ENCODE peak calls at places on chromosome 7, in ten cellular contexts. O is AG09319; S is H9; A is NCI-H1092 treated with DMSO at 0.1 percent for 48 hours; D is stimulated activated CD4-positive, alpha-beta T cell treated with anti-CD3 and anti-CD28 coated beads, TNF-alpha, amount 100 ng/mL, for 24 hours; K is NCI-H1417; R is fibroblast of the aortic adventitia; U is retina; E is non-pigmented ciliary epithelial cell; N is OCI-M1. Z is an unnamed sample.

GRCh38 chr7:81685263-81685868 is 84.5 kb downstream of the HGF start:
- DNase-seq in O (no peak), N (no peak), R (no peak), A (no peak), S (no peak), D (no peak), U (no peak), K (no peak), E (no peak), Z (no peak)

GRCh38 chr7:85175217-85175616 is 11.6 kb downstream of the SEMA3D start:
- DNase-seq in U (no peak), N (no peak), R (peak; percentile 87), K (no peak), E (no peak), O (no peak), A (no peak), D (no peak), S (no peak), Z (peak; percentile 29)

GRCh38 chr7:124033093-124033806 is 383 bp upstream of the TMEM229A start:
- DNase-seq in N (no peak), R (peak; percentile 1), D (no peak), U (peak; percentile 75), A (peak; percentile 25), E (no peak), K (no peak), S (peak; percentile 61), O (no peak), Z (no peak)

GRCh38 chr7:129843365-129843898 is 109.3 kb downstream of the UBE2H start:
- DNase-seq in E (no peak), U (no peak), O (no peak), K (peak; percentile 91), N (no peak), D (no peak), R (no peak), S (peak; percentile 86), A (no peak), Z (peak; percentile 59)

GRCh38 chr7:107119376-107120100 is 49.3 kb upstream of the HBP1 start:
- DNase-seq in S (no peak), D (no peak), R (no peak), U (peak; percentile 25), O (no peak), N (no peak), K (peak; percentile 11), A (no peak), E (no peak), Z (peak; percentile 12)

GRCh38 chr7:89584896-89585295 is 569.4 kb upstream of the STEAP1 start:
- DNase-seq in S (no peak), D (no peak), N (no peak), O (no peak), U (no peak), R (no peak), K (no peak), E (no peak), A (no peak), Z (no peak)

GRCh38 chr7:36755484-36755883 is 31.2 kb upstream of the AOAH start:
- DNase-seq in O (no peak), U (no peak), K (no peak), D (no peak), A (no peak), E (no peak), S (no peak), N (no peak), R (no peak), Z (no peak)

GRCh38 chr7:159115601-159116501 is 28.8 kb downstream of the VIPR2 start:
- DNase-seq in K (peak; percentile 63), R (no peak), U (no peak), O (no peak), D (no peak), E (no peak), S (no peak), N (no peak), A (peak; percentile 6), Z (no peak)

GRCh38 chr7:27650283-27650682 is 12.4 kb downstream of the HIBADH start:
- DNase-seq in O (no peak), U (no peak), S (no peak), D (no peak), K (no peak), A (no peak), R (no peak), N (no peak), E (no peak), Z (no peak)

GRCh38 chr7:84949067-84949466 is 237.8 kb downstream of the SEMA3D start:
- DNase-seq in E (no peak), D (no peak), K (no peak), U (no peak), N (no peak), O (no peak), A (no peak), R (peak; percentile 5), S (no peak), Z (peak; percentile 13)

GRCh38 chr7:129363-130221 is 62.8 kb upstream of the FAM20C start:
- DNase-seq in R (peak; percentile 93), D (no peak), E (no peak), O (peak; percentile 52), K (peak; percentile 24), U (no peak), A (peak; percentile 97), S (no peak), N (no peak), Z (no peak)

GRCh38 chr7:34069676-34070075 is 164.3 kb downstream of the BMPER start:
- DNase-seq in A (no peak), N (peak; percentile 69), O (no peak), S (no peak), E (no peak), U (no peak), K (no peak), D (no peak), R (peak; percentile 33), Z (peak; percentile 52)

GRCh38 chr7:886626-887487 is 10.5 kb downstream of the GET4 start:
- DNase-seq in U (no peak), O (no peak), S (no peak), R (no peak), N (no peak), E (no peak), A (no peak), K (no peak), D (no peak), Z (no peak)

GRCh38 chr7:91892821-91893340 is 12.4 kb upstream of the MTERF1 start:
- DNase-seq in N (no peak), D (no peak), O (no peak), E (peak; percentile 56), S (no peak), U (peak; percentile 28), A (no peak), K (no peak), R (peak; percentile 49), Z (peak; percentile 54)

GRCh38 chr7:137328389-137329120 is 15.0 kb downstream of the PTN start:
- DNase-seq in O (peak; percentile 29), N (no peak), R (peak; percentile 79), S (no peak), K (peak; percentile 22), A (peak; percentile 89), E (no peak), D (no peak), U (peak; percentile 11), Z (peak; percentile 49)

GRCh38 chr7:22137026-22137425 is 191.3 kb upstream of the CDCA7L start:
- DNase-seq in N (no peak), K (no peak), O (no peak), S (no peak), D (no peak), E (no peak), R (peak; percentile 51), A (no peak), U (no peak), Z (peak; percentile 57)